ENCODE peak calls at places on chromosome 14, in six cellular contexts. S is SK-N-SH; P is CD8-positive, alpha-beta memory T cell; E is CD4-positive, CD25-positive, alpha-beta regulatory T cell; T is fibroblast of lung; K is small intestine. C is an unnamed sample.

GRCh38 chr14:99829450-99829849 is 36.2 kb downstream of the EML1 start:
- DNase-seq in T (no peak), K (no peak), E (no peak), S (no peak), P (no peak), C (no peak)

GRCh38 chr14:102474934-102475333 is 34.6 kb downstream of the ANKRD9 start:
- DNase-seq in P (no peak), T (peak), E (no peak), S (no peak), K (peak), C (no peak)

GRCh38 chr14:36717363-36717762 is 55.7 kb downstream of the PAX9 start:
- DNase-seq in P (no peak), T (no peak), K (no peak), E (no peak), S (no peak), C (no peak)

GRCh38 chr14:33777651-33778050 is 173.2 kb downstream of the EGLN3 start:
- DNase-seq in S (no peak), T (no peak), E (no peak), P (no peak), K (no peak), C (no peak)

GRCh38 chr14:74509587-74510210 is 16.1 kb downstream of the ISCA2 start:
- DNase-seq in S (no peak), K (no peak), P (no peak), T (no peak), E (no peak), C (no peak)

GRCh38 chr14:102532204-102532658 is 22.7 kb upstream of the ANKRD9 start:
- DNase-seq in P (no peak), E (no peak), K (peak), S (no peak), T (no peak), C (no peak)

GRCh38 chr14:32738206-32738871 is 200.3 kb upstream of the NPAS3 start:
- DNase-seq in K (no peak), S (no peak), P (no peak), T (no peak), E (no peak), C (no peak)

GRCh38 chr14:54901380-54902142 is 1.1 kb downstream of the GCH1 start:
- DNase-seq in E (peak), P (no peak), T (no peak), S (peak), K (no peak), C (no peak)

GRCh38 chr14:99484106-99484505 is 2.9 kb downstream of the CCNK start:
- DNase-seq in P (no peak), E (no peak), T (no peak), K (no peak), S (no peak), C (no peak)

GRCh38 chr14:100891051-100891450 is 12.5 kb downstream of the RTL1 start:
- DNase-seq in S (no peak), E (no peak), T (no peak), P (no peak), K (no peak), C (no peak)

GRCh38 chr14:58280954-58281787 is 17.2 kb upstream of the ARID4A start:
- DNase-seq in E (peak), K (peak), P (no peak), T (peak), S (peak), C (peak)

GRCh38 chr14:101992708-101993107 is 28.3 kb downstream of the DYNC1H1 start:
- DNase-seq in E (no peak), S (no peak), K (no peak), T (no peak), P (no peak), C (no peak)

GRCh38 chr14:102390064-102390463 is 27.3 kb downstream of the TECPR2 start:
- DNase-seq in K (no peak), S (no peak), P (no peak), E (no peak), T (peak), C (no peak)

GRCh38 chr14:38016497-38016896 is 191.2 kb upstream of the SSTR1 start:
- DNase-seq in T (no peak), S (no peak), P (no peak), K (peak), E (no peak), C (no peak)

GRCh38 chr14:57848786-57849185 is 17.1 kb downstream of the SLC35F4 start:
- DNase-seq in S (no peak), K (no peak), E (no peak), P (no peak), T (no peak), C (no peak)

GRCh38 chr14:26719514-26719913 is 121.7 kb upstream of the NOVA1 start:
- DNase-seq in S (no peak), K (no peak), T (peak), P (no peak), E (no peak), C (no peak)

GRCh38 chr14:79551591-79551990 is 659.7 kb downstream of the DIO2 start:
- DNase-seq in S (no peak), E (no peak), T (no peak), P (no peak), K (peak), C (no peak)

GRCh38 chr14:92737206-92737605 is 11.2 kb downstream of the LGMN start:
- DNase-seq in S (no peak), K (peak), P (no peak), E (no peak), T (no peak), C (no peak)

GRCh38 chr14:74974364-74975058 is 19.1 kb upstream of the PGF start:
- DNase-seq in E (no peak), T (peak), K (no peak), P (no peak), S (no peak), C (no peak)

GRCh38 chr14:78836777-78837176 is 666.6 kb downstream of the NRXN3 start:
- DNase-seq in E (no peak), T (peak), P (no peak), K (peak), S (peak), C (peak)

GRCh38 chr14:34098985-34099349 is 148.1 kb upstream of the EGLN3 start:
- DNase-seq in S (no peak), E (no peak), K (no peak), P (no peak), T (no peak), C (no peak)

GRCh38 chr14:68977741-68978549 is 1.2 kb downstream of the ACTN1 start:
- DNase-seq in E (peak), K (no peak), S (peak), T (peak), P (no peak), C (peak)

GRCh38 chr14:41393512-41393911 is 213.2 kb upstream of the LRFN5 start:
- DNase-seq in E (no peak), K (no peak), T (no peak), S (no peak), P (no peak), C (no peak)

GRCh38 chr14:65599375-65599774 is 186.8 kb downstream of the FUT8 start:
- DNase-seq in E (no peak), P (no peak), T (no peak), K (peak), S (no peak), C (peak)

GRCh38 chr14:86221000-86221399 is 691.1 kb downstream of the FLRT2 start:
- DNase-seq in P (no peak), E (no peak), T (no peak), S (no peak), K (no peak), C (no peak)

GRCh38 chr14:56244138-56244789 is 126.1 kb downstream of the PELI2 start:
- DNase-seq in P (no peak), K (no peak), T (peak), S (no peak), E (no peak), C (peak)

GRCh38 chr14:71187633-71188356 is 280.5 kb downstream of the PCNX1 start:
- DNase-seq in S (no peak), E (no peak), T (no peak), K (peak), P (no peak), C (no peak)

GRCh38 chr14:30193056-30193455 is 265.4 kb upstream of the PRKD1 start:
- DNase-seq in S (no peak), K (no peak), T (no peak), E (no peak), P (no peak), C (no peak)

GRCh38 chr14:37796703-37797416 is 201.4 kb downstream of the TTC6 start:
- DNase-seq in E (no peak), S (no peak), T (no peak), K (no peak), P (no peak), C (no peak)

GRCh38 chr14:57382283-57382682 is 8.1 kb upstream of the NAA30 start:
- DNase-seq in E (no peak), T (peak), K (no peak), S (no peak), P (no peak), C (peak)

GRCh38 chr14:104602933-104603325 is 1.6 kb downstream of the TMEM179 start:
- DNase-seq in S (peak), P (no peak), T (no peak), K (no peak), E (no peak), C (no peak)

GRCh38 chr14:75518625-75519024 is 3.6 kb upstream of the BATF start:
- DNase-seq in K (peak), S (no peak), P (no peak), T (peak), E (no peak), C (no peak)

GRCh38 chr14:88129306-88130056 is 124.5 kb downstream of the GPR65 start:
- DNase-seq in E (no peak), K (peak), T (peak), P (no peak), S (no peak), C (peak)

GRCh38 chr14:35299708-35300107 is 7.5 kb downstream of the PSMA6 start:
- DNase-seq in T (no peak), P (no peak), K (no peak), S (no peak), E (no peak), C (no peak)

GRCh38 chr14:84468153-84468552 is 1061.8 kb upstream of the FLRT2 start:
- DNase-seq in K (no peak), S (no peak), T (no peak), E (no peak), P (no peak), C (no peak)

GRCh38 chr14:104131968-104132732 is 6.2 kb upstream of the KIF26A start:
- DNase-seq in S (no peak), T (no peak), E (no peak), P (no peak), K (no peak), C (no peak)

GRCh38 chr14:52876311-52876710 is 74.5 kb downstream of the FERMT2 start:
- DNase-seq in T (peak), P (no peak), E (no peak), K (no peak), S (no peak), C (no peak)

GRCh38 chr14:52874389-52874788 is 76.5 kb downstream of the FERMT2 start:
- DNase-seq in T (no peak), S (no peak), P (no peak), E (no peak), K (no peak), C (no peak)

GRCh38 chr14:52876806-52877205 is 74.0 kb downstream of the FERMT2 start:
- DNase-seq in T (no peak), K (no peak), P (no peak), E (no peak), S (no peak), C (no peak)

GRCh38 chr14:52877628-52878027 is 73.2 kb downstream of the FERMT2 start:
- DNase-seq in P (no peak), T (peak), S (no peak), E (no peak), K (no peak), C (no peak)

GRCh38 chr14:52875707-52876106 is 75.1 kb downstream of the FERMT2 start:
- DNase-seq in K (no peak), T (no peak), E (no peak), S (no peak), P (no peak), C (no peak)
- H3K4me3 ChIP-seq in K (no peak), T (no peak), E (no peak), S (no peak), P (no peak), C (no peak)

GRCh38 chr14:96905825-96906224 is 108.6 kb downstream of the VRK1 start:
- DNase-seq in E (no peak), K (no peak), P (no peak), S (no peak), T (peak), C (no peak)

GRCh38 chr14:96906434-96906833 is 109.3 kb downstream of the VRK1 start:
- DNase-seq in E (no peak), P (no peak), T (no peak), S (no peak), K (no peak), C (no peak)

GRCh38 chr14:96904201-96904600 is 107.0 kb downstream of the VRK1 start:
- DNase-seq in P (no peak), E (no peak), T (peak), S (no peak), K (no peak), C (no peak)

GRCh38 chr14:96903444-96904023 is 106.4 kb downstream of the VRK1 start:
- DNase-seq in K (no peak), E (no peak), P (no peak), S (no peak), T (peak), C (no peak)

GRCh38 chr14:96905065-96905464 is 107.9 kb downstream of the VRK1 start:
- DNase-seq in S (no peak), K (no peak), T (no peak), E (no peak), P (no peak), C (no peak)
- H3K4me3 ChIP-seq in S (no peak), K (no peak), T (no peak), E (no peak), P (no peak), C (no peak)

GRCh38 chr14:24138396-24139271 is 2.6 kb downstream of the PSME1 start:
- DNase-seq in K (no peak), T (no peak), S (no peak), P (no peak), E (no peak), C (no peak)
- H3K4me3 ChIP-seq in K (peak), T (no peak), S (no peak), P (no peak), E (no peak), C (no peak)

GRCh38 chr14:53365516-53366130 is 212.5 kb upstream of the DDHD1 start:
- DNase-seq in P (no peak), T (peak), E (no peak), S (no peak), K (no peak), C (no peak)

GRCh38 chr14:53368714-53369191 is 215.6 kb upstream of the DDHD1 start:
- DNase-seq in E (no peak), S (no peak), P (no peak), T (peak), K (no peak), C (peak)

DNA sequence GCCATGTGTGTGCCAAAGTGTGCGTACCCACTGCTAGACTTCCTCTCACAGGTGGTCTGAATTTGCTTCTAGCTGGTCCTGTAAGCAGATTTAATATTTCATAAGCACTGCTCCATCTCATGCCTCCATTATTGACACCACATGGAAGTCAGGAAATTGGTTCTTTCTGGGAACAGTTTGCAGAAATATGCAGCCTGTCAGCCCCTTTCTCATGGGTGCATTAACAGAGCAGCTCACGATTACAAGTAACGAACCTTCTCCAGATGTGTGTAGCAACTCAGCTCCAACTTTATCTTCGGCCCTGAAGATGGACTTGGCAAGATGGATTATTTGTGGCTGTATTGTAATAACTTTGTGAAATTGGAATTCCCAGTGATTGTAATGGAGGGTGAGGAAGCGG is 214.5 kb upstream of the DDHD1 start:
- DNase-seq in K (no peak), T (peak), E (no peak), P (no peak), S (no peak), C (peak)
- H3K4me3 ChIP-seq in K (no peak), T (no peak), E (no peak), P (no peak), S (no peak), C (no peak)

DNA sequence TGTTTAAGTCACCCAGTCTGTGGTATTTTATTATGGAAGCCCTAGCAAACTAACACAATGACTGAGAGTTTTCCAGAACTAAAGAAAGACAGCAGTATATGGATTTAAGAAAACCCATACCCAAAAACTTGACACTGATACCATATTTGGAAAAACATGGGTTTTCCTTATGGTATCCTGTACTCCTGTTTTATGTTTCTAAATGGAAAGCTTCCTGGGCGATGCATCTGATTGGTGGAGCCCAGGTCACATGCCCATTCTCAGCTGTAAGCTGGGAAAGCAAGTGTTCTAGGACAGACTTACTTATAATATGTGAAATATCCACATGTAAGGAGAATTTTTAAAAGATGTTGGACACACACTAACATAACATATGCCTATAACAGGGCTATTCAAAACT is 4.5 kb upstream of the RNASE4 start:
- DNase-seq in K (peak), P (no peak), S (peak), T (peak), E (no peak), C (no peak)
- H3K4me3 ChIP-seq in K (no peak), P (no peak), S (peak), T (no peak), E (peak), C (no peak)

DNA sequence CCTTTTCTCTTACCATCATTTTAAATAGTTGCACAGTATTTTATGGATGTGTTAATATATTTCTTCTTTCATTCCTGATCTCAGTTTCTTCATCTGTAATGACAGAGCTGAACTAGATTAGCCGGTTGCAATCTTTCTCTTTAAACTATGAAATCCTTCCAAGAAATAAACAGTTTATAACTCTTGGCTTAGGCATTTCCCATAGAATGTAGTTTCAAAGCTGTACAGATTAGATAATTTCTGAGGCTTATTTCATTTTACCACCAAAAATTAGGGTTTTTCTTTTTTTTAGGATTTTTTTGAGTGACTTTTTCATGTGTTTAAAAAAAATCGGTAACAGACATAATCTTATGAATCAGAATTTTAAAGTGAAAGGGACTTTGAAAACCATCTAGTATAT is 144.0 kb downstream of the RAD51B start:
- DNase-seq in K (no peak), S (no peak), E (no peak), T (no peak), P (no peak), C (no peak)
- H3K4me3 ChIP-seq in K (no peak), S (no peak), E (no peak), T (no peak), P (no peak), C (no peak)

DNA sequence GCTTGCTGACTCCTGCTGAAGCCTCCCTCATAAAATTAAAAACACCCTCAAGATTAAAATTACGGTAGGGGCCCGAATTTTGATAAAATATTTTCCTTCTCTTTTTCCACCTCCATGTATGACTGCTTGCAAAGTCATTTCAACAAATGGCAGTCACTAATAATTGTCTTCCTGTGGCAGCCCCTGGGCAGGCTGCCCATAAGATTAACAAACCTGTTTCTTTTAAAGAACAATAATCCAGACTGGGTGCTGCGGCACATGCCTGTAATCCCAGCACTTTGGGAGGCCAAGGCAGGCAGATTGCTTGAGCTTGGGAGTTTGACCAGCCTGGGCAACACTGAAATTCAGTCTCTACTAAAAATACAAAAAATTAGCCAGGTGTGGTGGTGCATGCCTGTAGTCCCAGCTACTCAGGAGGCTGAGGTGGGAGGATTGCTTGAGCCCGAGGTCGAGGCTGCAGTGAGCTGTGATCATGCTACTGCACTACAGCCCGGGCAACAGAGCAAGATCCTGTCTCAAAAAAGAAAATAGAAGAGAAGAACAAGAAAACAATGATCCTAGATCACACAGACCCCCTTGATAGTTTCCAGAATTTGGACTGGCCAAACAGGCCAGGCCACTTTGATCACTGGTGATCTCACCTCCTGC is 8.7 kb downstream of the SAV1 start:
- DNase-seq in E (no peak), K (peak), T (no peak), S (no peak), P (no peak), C (no peak)
- H3K4me3 ChIP-seq in E (no peak), K (no peak), T (no peak), S (no peak), P (no peak), C (no peak)

C was measured in AG09309.